ENCODE peak calls at places on chromosomes 1 and 21, in six cellular contexts. One of them, this sample, is unnamed.

GRCh38 chr21:43644609-43645008 is 14.7 kb downstream of the HSF2BP start:
- DNase-seq in ascending aorta: no peak
- DNase-seq in GM03348: peak; percentile 56
- DNase-seq in HFFc6: peak; percentile 48
- DNase-seq in NCI-H2081: no peak
- DNase-seq in activated T-cell treated with anti-CD3 and anti-CD28 coated beads, Interleukin-2, amount 50 U/mL, for 72 hours: no peak
- DNase-seq in this sample: no peak

GRCh38 chr1:87093286-87093685 is 178.9 kb downstream of the HS2ST1 start:
- DNase-seq in NCI-H2081: no peak
- DNase-seq in GM03348: no peak
- DNase-seq in ascending aorta: no peak
- DNase-seq in activated T-cell treated with anti-CD3 and anti-CD28 coated beads, Interleukin-2, amount 50 U/mL, for 72 hours: no peak
- DNase-seq in HFFc6: peak; percentile 73
- DNase-seq in this sample: no peak

GRCh38 chr1:20366076-20366765 is 75.5 kb downstream of the VWA5B1 start:
- DNase-seq in activated T-cell treated with anti-CD3 and anti-CD28 coated beads, Interleukin-2, amount 50 U/mL, for 72 hours: no peak
- DNase-seq in HFFc6: no peak
- DNase-seq in ascending aorta: no peak
- DNase-seq in GM03348: no peak
- DNase-seq in NCI-H2081: no peak
- DNase-seq in this sample: no peak

GRCh38 chr1:209678981-209679539 is 3.8 kb downstream of the G0S2 start:
- DNase-seq in NCI-H2081: no peak
- DNase-seq in HFFc6: no peak
- DNase-seq in ascending aorta: no peak
- DNase-seq in activated T-cell treated with anti-CD3 and anti-CD28 coated beads, Interleukin-2, amount 50 U/mL, for 72 hours: no peak
- DNase-seq in GM03348: no peak
- DNase-seq in this sample: no peak

GRCh38 chr1:100921110-100921706 is 25.3 kb downstream of the SLC30A7 start:
- DNase-seq in GM03348: peak; percentile 46
- DNase-seq in activated T-cell treated with anti-CD3 and anti-CD28 coated beads, Interleukin-2, amount 50 U/mL, for 72 hours: no peak
- DNase-seq in HFFc6: peak; percentile 55
- DNase-seq in NCI-H2081: peak; percentile 46
- DNase-seq in ascending aorta: no peak
- DNase-seq in this sample: no peak

GRCh38 chr1:113893267-113893666 is 5.9 kb upstream of the BCL2L15 start:
- DNase-seq in ascending aorta: no peak
- DNase-seq in activated T-cell treated with anti-CD3 and anti-CD28 coated beads, Interleukin-2, amount 50 U/mL, for 72 hours: no peak
- DNase-seq in GM03348: no peak
- DNase-seq in HFFc6: no peak
- DNase-seq in NCI-H2081: no peak
- DNase-seq in this sample: no peak

GRCh38 chr1:58580186-58580585 is 3.1 kb upstream of the TACSTD2 start:
- DNase-seq in ascending aorta: no peak
- DNase-seq in activated T-cell treated with anti-CD3 and anti-CD28 coated beads, Interleukin-2, amount 50 U/mL, for 72 hours: no peak
- DNase-seq in NCI-H2081: no peak
- DNase-seq in GM03348: no peak
- DNase-seq in HFFc6: no peak
- DNase-seq in this sample: no peak

GRCh38 chr1:20726932-20727745 is 5.4 kb downstream of the SH2D5 start:
- DNase-seq in activated T-cell treated with anti-CD3 and anti-CD28 coated beads, Interleukin-2, amount 50 U/mL, for 72 hours: no peak
- DNase-seq in GM03348: no peak
- DNase-seq in NCI-H2081: no peak
- DNase-seq in HFFc6: no peak
- DNase-seq in ascending aorta: no peak
- DNase-seq in this sample: no peak

GRCh38 chr1:228291906-228292608 is 84.2 kb downstream of the OBSCN start:
- DNase-seq in GM03348: no peak
- DNase-seq in activated T-cell treated with anti-CD3 and anti-CD28 coated beads, Interleukin-2, amount 50 U/mL, for 72 hours: no peak
- DNase-seq in ascending aorta: peak; percentile 5
- DNase-seq in HFFc6: peak; percentile 2
- DNase-seq in NCI-H2081: no peak
- DNase-seq in this sample: no peak

GRCh38 chr1:110235839-110236682 is 25.9 kb downstream of the KCNC4 start:
- DNase-seq in GM03348: peak; percentile 75
- DNase-seq in HFFc6: peak; percentile 98
- DNase-seq in activated T-cell treated with anti-CD3 and anti-CD28 coated beads, Interleukin-2, amount 50 U/mL, for 72 hours: peak; percentile 81
- DNase-seq in NCI-H2081: no peak
- DNase-seq in ascending aorta: no peak
- DNase-seq in this sample: no peak

GRCh38 chr1:47756006-47756405 is 241.2 kb downstream of the TRABD2B start:
- DNase-seq in NCI-H2081: no peak
- DNase-seq in GM03348: no peak
- DNase-seq in HFFc6: no peak
- DNase-seq in activated T-cell treated with anti-CD3 and anti-CD28 coated beads, Interleukin-2, amount 50 U/mL, for 72 hours: no peak
- DNase-seq in ascending aorta: no peak
- DNase-seq in this sample: no peak

GRCh38 chr1:13749543-13750307 is 49.7 kb downstream of the PRDM2 start:
- DNase-seq in HFFc6: peak; percentile 27
- DNase-seq in ascending aorta: no peak
- DNase-seq in NCI-H2081: no peak
- DNase-seq in activated T-cell treated with anti-CD3 and anti-CD28 coated beads, Interleukin-2, amount 50 U/mL, for 72 hours: peak; percentile 69
- DNase-seq in GM03348: peak; percentile 70
- DNase-seq in this sample: no peak

GRCh38 chr1:234134878-234135277 is 230.4 kb downstream of the SLC35F3 start:
- DNase-seq in NCI-H2081: no peak
- DNase-seq in activated T-cell treated with anti-CD3 and anti-CD28 coated beads, Interleukin-2, amount 50 U/mL, for 72 hours: no peak
- DNase-seq in ascending aorta: no peak
- DNase-seq in GM03348: no peak
- DNase-seq in HFFc6: no peak
- DNase-seq in this sample: no peak

GRCh38 chr1:79353224-79353623 is 346.7 kb upstream of the ADGRL4 start:
- DNase-seq in activated T-cell treated with anti-CD3 and anti-CD28 coated beads, Interleukin-2, amount 50 U/mL, for 72 hours: peak; percentile 4
- DNase-seq in NCI-H2081: no peak
- DNase-seq in GM03348: peak; percentile 22
- DNase-seq in HFFc6: peak; percentile 64
- DNase-seq in ascending aorta: no peak
- DNase-seq in this sample: no peak

GRCh38 chr1:2372551-2373490 is 18.5 kb downstream of the MORN1 start:
- DNase-seq in HFFc6: no peak
- DNase-seq in NCI-H2081: no peak
- DNase-seq in activated T-cell treated with anti-CD3 and anti-CD28 coated beads, Interleukin-2, amount 50 U/mL, for 72 hours: no peak
- DNase-seq in ascending aorta: no peak
- DNase-seq in GM03348: no peak
- DNase-seq in this sample: no peak

GRCh38 chr1:68363346-68363745 is 86.4 kb downstream of the RPE65 start:
- DNase-seq in GM03348: no peak
- DNase-seq in HFFc6: no peak
- DNase-seq in NCI-H2081: no peak
- DNase-seq in ascending aorta: no peak
- DNase-seq in activated T-cell treated with anti-CD3 and anti-CD28 coated beads, Interleukin-2, amount 50 U/mL, for 72 hours: no peak
- DNase-seq in this sample: no peak

GRCh38 chr21:27275294-27275927 is 308.5 kb upstream of the ADAMTS5 start:
- DNase-seq in activated T-cell treated with anti-CD3 and anti-CD28 coated beads, Interleukin-2, amount 50 U/mL, for 72 hours: no peak
- DNase-seq in NCI-H2081: no peak
- DNase-seq in ascending aorta: no peak
- DNase-seq in HFFc6: peak; percentile 64
- DNase-seq in GM03348: peak; percentile 66
- DNase-seq in this sample: no peak

GRCh38 chr1:152227310-152227928 is 3.4 kb upstream of the HRNR start:
- DNase-seq in activated T-cell treated with anti-CD3 and anti-CD28 coated beads, Interleukin-2, amount 50 U/mL, for 72 hours: no peak
- DNase-seq in HFFc6: no peak
- DNase-seq in GM03348: peak; percentile 53
- DNase-seq in NCI-H2081: no peak
- DNase-seq in ascending aorta: no peak
- DNase-seq in this sample: no peak

GRCh38 chr1:64701071-64701470 is 43.8 kb upstream of the RAVER2 start:
- DNase-seq in activated T-cell treated with anti-CD3 and anti-CD28 coated beads, Interleukin-2, amount 50 U/mL, for 72 hours: no peak
- DNase-seq in NCI-H2081: no peak
- DNase-seq in ascending aorta: no peak
- DNase-seq in HFFc6: no peak
- DNase-seq in GM03348: no peak
- DNase-seq in this sample: no peak

GRCh38 chr1:52592637-52593323 is 9.4 kb upstream of the GPX7 start:
- DNase-seq in GM03348: no peak
- DNase-seq in HFFc6: no peak
- DNase-seq in ascending aorta: no peak
- DNase-seq in activated T-cell treated with anti-CD3 and anti-CD28 coated beads, Interleukin-2, amount 50 U/mL, for 72 hours: no peak
- DNase-seq in NCI-H2081: no peak
- DNase-seq in this sample: no peak

GRCh38 chr1:222081859-222082258 is 340.0 kb upstream of the DUSP10 start:
- DNase-seq in activated T-cell treated with anti-CD3 and anti-CD28 coated beads, Interleukin-2, amount 50 U/mL, for 72 hours: no peak
- DNase-seq in NCI-H2081: no peak
- DNase-seq in GM03348: no peak
- DNase-seq in ascending aorta: no peak
- DNase-seq in HFFc6: no peak
- DNase-seq in this sample: no peak

GRCh38 chr1:169945171-169945570 is 51.5 kb upstream of the SCYL3 start:
- DNase-seq in activated T-cell treated with anti-CD3 and anti-CD28 coated beads, Interleukin-2, amount 50 U/mL, for 72 hours: no peak
- DNase-seq in ascending aorta: no peak
- DNase-seq in HFFc6: no peak
- DNase-seq in NCI-H2081: no peak
- DNase-seq in GM03348: no peak
- DNase-seq in this sample: no peak

GRCh38 chr1:230270185-230270939 is 155.8 kb downstream of the PGBD5 start:
- DNase-seq in GM03348: peak; percentile 59
- DNase-seq in ascending aorta: no peak
- DNase-seq in HFFc6: no peak
- DNase-seq in NCI-H2081: peak; percentile 73
- DNase-seq in activated T-cell treated with anti-CD3 and anti-CD28 coated beads, Interleukin-2, amount 50 U/mL, for 72 hours: peak; percentile 30
- DNase-seq in this sample: no peak

GRCh38 chr1:180027949-180028445 is 73.4 kb downstream of the CEP350 start:
- DNase-seq in HFFc6: peak; percentile 62
- DNase-seq in GM03348: peak; percentile 78
- DNase-seq in NCI-H2081: no peak
- DNase-seq in activated T-cell treated with anti-CD3 and anti-CD28 coated beads, Interleukin-2, amount 50 U/mL, for 72 hours: no peak
- DNase-seq in ascending aorta: no peak
- DNase-seq in this sample: no peak

GRCh38 chr1:21673277-21673780 is 4.2 kb upstream of the RAP1GAP start:
- DNase-seq in HFFc6: peak; percentile 51
- DNase-seq in activated T-cell treated with anti-CD3 and anti-CD28 coated beads, Interleukin-2, amount 50 U/mL, for 72 hours: no peak
- DNase-seq in NCI-H2081: no peak
- DNase-seq in ascending aorta: no peak
- DNase-seq in GM03348: peak; percentile 85
- DNase-seq in this sample: no peak

This sample was measured in iPS DF 19.7.